ENCODE peak calls at places on chromosomes 5 and 9, in eight cellular contexts. P is GM13977, A is IMR-90, G is fibroblast of lung, K is glutamatergic neuron, W is bronchial epithelial cell, M is neural progenitor cell, T is Calu3. O is an unnamed sample.

GRCh38 chr5:122468351-122469111 is 156.5 kb downstream of the SNCAIP start:
- DNase-seq in P (no peak), A (no peak), G (no peak), K (no peak), W (no peak), M (no peak), T (no peak), O (no peak)

GRCh38 chr9:105890046-105890822 is 195.9 kb downstream of the TMEM38B start:
- DNase-seq in P (no peak), A (no peak), G (no peak), K (no peak), W (no peak), M (no peak), T (no peak), O (no peak)

GRCh38 chr5:168468836-168469235 is 17.4 kb upstream of the RARS1 start:
- DNase-seq in P (no peak), A (peak; percentile 93), G (peak; percentile 78), K (no peak), W (no peak), M (no peak), T (no peak), O (no peak)

GRCh38 chr5:116848974-116849586 is 274.5 kb upstream of the SEMA6A start:
- DNase-seq in P (no peak), A (no peak), G (no peak), K (no peak), W (no peak), M (no peak), T (no peak), O (no peak)

GRCh38 chr5:143135832-143136551 is 267.5 kb downstream of the NR3C1 start:
- DNase-seq in P (no peak), A (peak; percentile 17), G (no peak), K (no peak), W (no peak), M (no peak), T (no peak), O (no peak)

GRCh38 chr9:4258321-4259093 is 41.4 kb downstream of the GLIS3 start:
- DNase-seq in P (no peak), A (peak; percentile 87), G (no peak), K (no peak), W (peak; percentile 81), M (no peak), T (no peak), O (no peak)

GRCh38 chr9:116998305-116998704 is 311.2 kb downstream of the TRIM32 start:
- DNase-seq in P (peak; percentile 34), A (peak; percentile 37), G (peak; percentile 1), K (no peak), W (peak; percentile 37), M (peak; percentile 77), T (no peak), O (peak; percentile 56)

GRCh38 chr9:79917417-79917816 is 345.7 kb downstream of the TLE4 start:
- DNase-seq in P (no peak), A (no peak), G (no peak), K (no peak), W (no peak), M (no peak), T (no peak), O (no peak)

GRCh38 chr5:14917719-14918118 is 46.1 kb upstream of the ANKH start:
- DNase-seq in P (no peak), A (peak; percentile 17), G (no peak), K (no peak), W (no peak), M (no peak), T (no peak), O (no peak)

GRCh38 chr5:147216552-147217154 is 18.2 kb upstream of the STK32A start:
- DNase-seq in P (no peak), A (no peak), G (peak; percentile 16), K (no peak), W (peak; percentile 13), M (peak; percentile 36), T (no peak), O (peak; percentile 12)

GRCh38 chr5:149135536-149136201 is 5.6 kb upstream of the ABLIM3 start:
- DNase-seq in P (no peak), A (peak; percentile 92), G (peak; percentile 97), K (no peak), W (peak; percentile 72), M (no peak), T (no peak), O (no peak)

GRCh38 chr5:131379723-131380122 is 115.9 kb downstream of the CDC42SE2 start:
- DNase-seq in P (peak; percentile 23), A (peak; percentile 79), G (peak; percentile 36), K (no peak), W (peak; percentile 81), M (no peak), T (peak; percentile 64), O (no peak)

GRCh38 chr5:163504091-163504931 is 1.1 kb upstream of the MAT2B start:
- DNase-seq in P (peak; percentile 34), A (peak; percentile 52), G (peak; percentile 79), K (peak; percentile 26), W (peak; percentile 35), M (peak; percentile 55), T (peak; percentile 31), O (peak; percentile 23)

GRCh38 chr9:18473551-18474279 is at the start of gene ADAMTSL1:
- DNase-seq in P (no peak), A (peak; percentile 72), G (peak; percentile 68), K (peak; percentile 49), W (no peak), M (peak; percentile 92), T (no peak), O (peak; percentile 58)

GRCh38 chr9:123812984-123813383 is 116.9 kb downstream of the DENND1A start:
- DNase-seq in P (no peak), A (no peak), G (no peak), K (no peak), W (no peak), M (no peak), T (no peak), O (no peak)

GRCh38 chr5:139647406-139648204 is 544 bp upstream of the CXXC5 start:
- DNase-seq in P (no peak), A (no peak), G (no peak), K (peak; percentile 27), W (no peak), M (peak; percentile 49), T (no peak), O (peak; percentile 9)

GRCh38 chr9:118829334-118829733 is 539.9 kb downstream of the BRINP1 start:
- DNase-seq in P (no peak), A (no peak), G (no peak), K (no peak), W (no peak), M (peak; percentile 34), T (no peak), O (no peak)
- TF ChIP-seq CTCF in P (no peak), A (no peak), G (peak; percentile 35), K (no peak), W (no peak), M (peak; percentile 54), T (no peak), O (peak; percentile 25)

GRCh38 chr5:59571077-59571476 is 322.4 kb downstream of the PDE4D start:
- DNase-seq in P (no peak), A (no peak), G (no peak), K (no peak), W (no peak), M (no peak), T (no peak), O (no peak)

GRCh38 chr5:59565551-59565950 is 328.0 kb downstream of the PDE4D start:
- DNase-seq in P (no peak), A (no peak), G (no peak), K (no peak), W (no peak), M (no peak), T (no peak), O (no peak)

GRCh38 chr5:59569158-59569557 is 324.4 kb downstream of the PDE4D start:
- DNase-seq in P (no peak), A (no peak), G (no peak), K (no peak), W (no peak), M (peak; percentile 29), T (no peak), O (no peak)

GRCh38 chr5:59564895-59565294 is 328.6 kb downstream of the PDE4D start:
- DNase-seq in P (no peak), A (no peak), G (no peak), K (no peak), W (no peak), M (no peak), T (no peak), O (no peak)

GRCh38 chr5:59569608-59570334 is 323.8 kb downstream of the PDE4D start:
- DNase-seq in P (no peak), A (no peak), G (no peak), K (no peak), W (no peak), M (peak; percentile 20), T (no peak), O (no peak)
- TF ChIP-seq CTCF in P (no peak), A (no peak), G (no peak), K (no peak), W (no peak), M (peak; percentile 12), T (no peak), O (no peak)

GRCh38 chr5:77133061-77133758 is 46.1 kb upstream of the ZBED3 start:
- DNase-seq in P (no peak), A (peak; percentile 97), G (peak; percentile 98), K (no peak), W (peak; percentile 100), M (no peak), T (peak; percentile 61), O (no peak)

GRCh38 chr5:77128411-77129061 is 41.5 kb upstream of the ZBED3 start:
- DNase-seq in P (no peak), A (no peak), G (no peak), K (no peak), W (no peak), M (no peak), T (no peak), O (no peak)

DNA sequence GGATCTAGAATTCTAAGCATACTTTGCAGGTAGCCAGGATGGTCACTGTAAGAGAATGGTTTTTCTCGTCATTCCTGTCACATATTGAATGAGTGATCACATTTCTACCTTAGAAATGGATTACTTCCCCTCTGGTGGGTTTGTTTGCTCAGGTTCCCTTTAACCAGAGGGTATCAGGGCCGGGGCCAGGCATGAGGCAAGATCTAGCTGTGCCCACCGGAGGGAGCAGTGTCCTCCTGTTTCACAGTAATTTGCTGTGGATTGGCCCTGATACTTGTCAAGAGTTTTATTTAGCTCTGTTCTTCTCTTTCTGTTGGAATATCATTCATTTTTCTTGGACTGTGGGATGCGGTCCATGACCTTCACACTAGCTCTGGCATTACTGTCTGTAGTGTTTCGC is 42.3 kb upstream of the ZBED3 start:
- DNase-seq in P (no peak), A (peak; percentile 13), G (peak; percentile 41), K (peak; percentile 75), W (peak; percentile 12), M (peak; percentile 71), T (peak; percentile 57), O (peak; percentile 52)
- TF ChIP-seq CTCF in P (peak; percentile 32), A (peak; percentile 40), G (peak; percentile 20), K (peak; percentile 32), W (peak; percentile 23), M (peak; percentile 74), T (peak; percentile 47), O (peak; percentile 44)

GRCh38 chr5:75639912-75640311 is 28.7 kb downstream of the ANKDD1B start:
- DNase-seq in P (no peak), A (no peak), G (no peak), K (no peak), W (peak; percentile 52), M (no peak), T (no peak), O (no peak)
- TF ChIP-seq CTCF in P (no peak), A (no peak), G (no peak), K (no peak), W (no peak), M (no peak), T (no peak), O (no peak)

GRCh38 chr5:115738807-115739206 is 77.7 kb downstream of the CDO1 start:
- DNase-seq in P (no peak), A (no peak), G (no peak), K (no peak), W (no peak), M (no peak), T (no peak), O (no peak)
- TF ChIP-seq CTCF in P (no peak), A (no peak), G (no peak), K (no peak), W (no peak), M (no peak), T (no peak), O (no peak)

O was measured in nephron progenitor cell.